ENCODE peak calls at places on chromosomes 7 and 10, in nine cellular contexts. E is fibroblast of pulmonary artery, F is iPS DF 19.7, W is brain microvascular endothelial cell, M is A172, R is cardiac muscle cell, C is SK-N-SH, Z is HEK293T, X is lung microvascular endothelial cell. I is an unnamed sample.

GRCh38 chr7:20776214-20776875 is 10.3 kb downstream of the SP8 start:
- DNase-seq in E (no peak), F (no peak), W (no peak), M (no peak), R (no peak), C (no peak), Z (no peak), X (no peak), I (no peak)

GRCh38 chr7:94375167-94375566 is 19.5 kb upstream of the COL1A2 start:
- DNase-seq in E (peak), F (no peak), W (peak), M (peak), R (peak), C (no peak), Z (no peak), X (no peak), I (no peak)

GRCh38 chr7:140610204-140611165 is 30.1 kb downstream of the DENND2A start:
- DNase-seq in E (no peak), F (no peak), W (no peak), M (no peak), R (no peak), C (no peak), Z (no peak), X (no peak), I (no peak)

GRCh38 chr10:24556746-24557742 is 166.6 kb downstream of the ARHGAP21 start:
- DNase-seq in E (peak), F (peak), W (peak), M (peak), R (peak), C (peak), Z (peak), X (peak), I (no peak)

GRCh38 chr10:81870472-81870871 is 4.5 kb upstream of the NRG3 start:
- DNase-seq in E (no peak), F (no peak), W (no peak), M (no peak), R (no peak), C (no peak), Z (no peak), X (no peak), I (no peak)

GRCh38 chr7:108086546-108086945 is 43.6 kb downstream of the LAMB4 start:
- DNase-seq in E (no peak), F (no peak), W (no peak), M (no peak), R (no peak), C (no peak), Z (no peak), X (no peak), I (no peak)

GRCh38 chr7:151838861-151839381 is 38.0 kb downstream of the PRKAG2 start:
- DNase-seq in E (no peak), F (no peak), W (no peak), M (no peak), R (no peak), C (no peak), Z (no peak), X (no peak), I (no peak)

GRCh38 chr7:144812379-144813283 is 23.2 kb downstream of the TPK1 start:
- DNase-seq in E (no peak), F (no peak), W (no peak), M (no peak), R (no peak), C (no peak), Z (no peak), X (peak), I (no peak)

GRCh38 chr7:151727579-151728285 is 149.2 kb downstream of the PRKAG2 start:
- DNase-seq in E (peak), F (no peak), W (peak), M (peak), R (peak), C (peak), Z (peak), X (peak), I (no peak)

GRCh38 chr10:124530816-124531215 is 69.2 kb downstream of the LHPP start:
- DNase-seq in E (no peak), F (no peak), W (no peak), M (no peak), R (no peak), C (no peak), Z (no peak), X (no peak), I (no peak)

GRCh38 chr7:15602236-15602635 is 40.4 kb upstream of the AGMO start:
- DNase-seq in E (peak), F (no peak), W (peak), M (no peak), R (peak), C (no peak), Z (no peak), X (no peak), I (no peak)

GRCh38 chr7:143434660-143435059 is 8.6 kb upstream of the TAS2R60 start:
- DNase-seq in E (peak), F (no peak), W (no peak), M (no peak), R (peak), C (no peak), Z (no peak), X (no peak), I (no peak)

GRCh38 chr10:3775671-3776551 is 9.1 kb downstream of the KLF6 start:
- DNase-seq in E (peak), F (peak), W (peak), M (peak), R (peak), C (no peak), Z (no peak), X (peak), I (no peak)

GRCh38 chr10:28249512-28249911 is 53.4 kb downstream of the MPP7 start:
- DNase-seq in E (no peak), F (no peak), W (no peak), M (no peak), R (no peak), C (no peak), Z (no peak), X (no peak), I (no peak)

GRCh38 chr10:43060291-43060690 is 16.6 kb upstream of the RET start:
- DNase-seq in E (no peak), F (no peak), W (no peak), M (no peak), R (no peak), C (peak), Z (no peak), X (no peak), I (no peak)

GRCh38 chr7:88040694-88041093 is 106.6 kb downstream of the ADAM22 start:
- DNase-seq in E (no peak), F (no peak), W (no peak), M (peak), R (no peak), C (peak), Z (no peak), X (no peak), I (no peak)

GRCh38 chr10:7351905-7352304 is 58.9 kb downstream of the SFMBT2 start:
- DNase-seq in E (no peak), F (no peak), W (no peak), M (peak), R (no peak), C (no peak), Z (no peak), X (no peak), I (no peak)

I was measured in NCI-H748 treated with DMSO at 0.1 percent for 48 hours.